ENCODE peak calls at places on chromosomes 3 and 15, in eight cellular contexts. C is neural progenitor cell; E is heart left ventricle; R is AG10803; D is mesothelial cell of epicardium; H is CD4-positive, alpha-beta T cell; F is activated CD8-positive, alpha-beta T cell treated with anti-CD3 and anti-CD28 coated beads for 36 hours; Q is activated B cell treated with CpG ODN at 0.5 μM for 24 hours. N is an unnamed sample.

GRCh38 chr3:11385329-11385728 is 113.1 kb downstream of the ATG7 start:
- DNase-seq in C (no peak), E (no peak), R (peak; percentile 46), D (no peak), H (no peak), F (no peak), Q (no peak), N (no peak)

GRCh38 chr3:49462222-49462621 is 7.8 kb upstream of the DAG1 start:
- DNase-seq in C (no peak), E (no peak), R (peak; percentile 36), D (no peak), H (no peak), F (no peak), Q (no peak), N (no peak)

GRCh38 chr3:126180477-126181397 is at the start of gene ALDH1L1:
- DNase-seq in C (peak; percentile 84), E (peak; percentile 90), R (peak; percentile 3), D (peak; percentile 61), H (no peak), F (no peak), Q (no peak), N (peak; percentile 77)

GRCh38 chr3:59006791-59007517 is 42.9 kb downstream of the CFAP20DC start:
- DNase-seq in C (no peak), E (peak; percentile 69), R (peak; percentile 54), D (peak; percentile 46), H (no peak), F (no peak), Q (no peak), N (peak; percentile 74)

GRCh38 chr3:143206955-143207337 is 87.4 kb downstream of the CHST2 start:
- DNase-seq in C (peak; percentile 57), E (no peak), R (no peak), D (no peak), H (no peak), F (no peak), Q (no peak), N (no peak)

GRCh38 chr15:38414351-38414750 is 39.6 kb upstream of the FAM98B start:
- DNase-seq in C (peak; percentile 64), E (peak; percentile 69), R (peak; percentile 72), D (no peak), H (no peak), F (peak; percentile 24), Q (no peak), N (peak; percentile 87)

GRCh38 chr3:49005998-49006397 is 1.2 kb upstream of the WDR6 start:
- DNase-seq in C (no peak), E (peak; percentile 33), R (no peak), D (no peak), H (no peak), F (no peak), Q (no peak), N (no peak)

GRCh38 chr3:9047465-9048346 is 84.4 kb upstream of the RAD18 start:
- DNase-seq in C (peak; percentile 15), E (no peak), R (no peak), D (no peak), H (no peak), F (no peak), Q (no peak), N (no peak)

GRCh38 chr15:81930582-81931369 is 115.0 kb downstream of the MEX3B start:
- DNase-seq in C (no peak), E (no peak), R (no peak), D (no peak), H (no peak), F (no peak), Q (no peak), N (no peak)

GRCh38 chr3:61686228-61686648 is 124.9 kb downstream of the PTPRG start:
- DNase-seq in C (no peak), E (no peak), R (no peak), D (no peak), H (no peak), F (no peak), Q (no peak), N (no peak)

GRCh38 chr3:52181543-52181942 is 16.4 kb upstream of the ALAS1 start:
- DNase-seq in C (no peak), E (no peak), R (peak; percentile 65), D (no peak), H (no peak), F (no peak), Q (no peak), N (peak; percentile 78)

GRCh38 chr3:58044656-58045055 is 36.4 kb downstream of the FLNB start:
- DNase-seq in C (no peak), E (no peak), R (peak; percentile 39), D (no peak), H (no peak), F (no peak), Q (no peak), N (peak; percentile 43)

GRCh38 chr3:149443545-149443912 is 31.0 kb upstream of the TM4SF4 start:
- DNase-seq in C (no peak), E (no peak), R (no peak), D (no peak), H (no peak), F (no peak), Q (no peak), N (no peak)

GRCh38 chr3:104628185-104628789 is 738.4 kb upstream of the ALCAM start:
- DNase-seq in C (peak; percentile 68), E (no peak), R (peak; percentile 63), D (no peak), H (no peak), F (no peak), Q (no peak), N (peak; percentile 79)

GRCh38 chr15:55741592-55742497 is 1.1 kb downstream of the PRTG start:
- DNase-seq in C (peak; percentile 70), E (peak; percentile 43), R (no peak), D (peak; percentile 43), H (no peak), F (peak; percentile 25), Q (no peak), N (no peak)

GRCh38 chr3:195559723-195560409 is 16.7 kb upstream of the PPP1R2 start:
- DNase-seq in C (no peak), E (no peak), R (no peak), D (no peak), H (no peak), F (no peak), Q (no peak), N (no peak)

GRCh38 chr15:55683366-55683765 is 59.6 kb downstream of the PRTG start:
- DNase-seq in C (no peak), E (no peak), R (peak; percentile 48), D (no peak), H (no peak), F (no peak), Q (no peak), N (peak; percentile 50)

DNA sequence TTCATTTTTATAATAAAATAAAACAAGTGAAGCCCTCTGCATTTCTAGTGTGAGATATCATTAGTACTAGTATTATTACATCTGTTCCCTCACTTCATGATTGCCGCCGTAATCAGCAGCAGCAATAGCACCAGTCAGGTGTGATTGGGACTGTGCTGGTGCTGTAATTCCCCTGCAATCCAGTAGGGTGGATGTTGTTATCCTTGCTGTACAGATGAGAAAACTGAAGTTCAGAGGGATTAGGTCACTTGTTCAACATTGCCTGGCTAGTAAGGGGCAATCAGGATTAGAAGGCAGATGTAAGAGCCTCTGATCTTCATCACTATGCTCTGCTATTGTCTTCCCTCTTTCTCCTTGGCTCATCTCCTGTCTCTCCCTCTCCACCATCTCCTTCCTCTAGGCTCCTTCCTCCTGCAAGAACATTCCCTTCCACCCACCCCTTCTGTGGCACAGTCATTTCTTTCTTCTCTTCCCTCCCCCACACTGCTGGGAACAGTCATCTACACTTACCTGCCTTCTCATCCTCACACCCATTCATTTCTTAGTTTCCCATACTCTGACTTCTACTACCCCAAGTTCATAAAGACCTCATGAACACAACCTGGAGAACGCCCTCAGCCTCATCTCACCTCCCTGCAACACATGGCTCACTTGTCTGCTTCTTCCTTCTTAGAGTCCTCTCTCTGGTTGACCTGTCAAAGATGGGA is 29.7 kb downstream of the CRYGS start:
- DNase-seq in C (no peak), E (no peak), R (no peak), D (no peak), H (no peak), F (peak; percentile 25), Q (no peak), N (no peak)
- TF ChIP-seq CTCF in C (peak; percentile 48), E (peak; percentile 31), R (peak; percentile 42), D (peak; percentile 46), H (no peak), F (no peak), Q (no peak), N (peak; percentile 41)

DNA sequence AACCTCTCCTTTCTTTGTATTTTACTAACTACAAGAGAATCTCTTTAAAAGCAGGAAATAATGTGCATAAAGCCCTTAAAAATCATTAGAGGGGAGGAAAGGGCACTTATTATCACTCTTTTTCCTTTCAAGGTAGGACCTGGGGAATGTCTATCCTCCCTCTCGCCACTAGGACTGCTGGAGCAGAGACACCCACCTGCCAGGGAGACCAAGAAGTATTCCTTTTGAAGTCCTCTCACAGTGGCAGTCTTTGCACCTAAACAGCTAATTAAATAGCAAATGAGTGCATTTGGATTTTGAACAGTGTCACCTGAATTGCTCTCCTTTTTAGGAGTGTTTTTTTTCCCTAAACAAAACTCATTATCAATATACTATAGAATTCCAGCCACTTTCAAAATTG is 874.1 kb downstream of the ZPLD1 start:
- DNase-seq in C (peak; percentile 36), E (no peak), R (no peak), D (no peak), H (no peak), F (no peak), Q (no peak), N (no peak)
- TF ChIP-seq CTCF in C (peak; percentile 55), E (no peak), R (no peak), D (peak; percentile 39), H (no peak), F (no peak), Q (no peak), N (no peak)

GRCh38 chr3:7546219-7546618 is 685.3 kb downstream of the GRM7 start:
- DNase-seq in C (no peak), E (no peak), R (no peak), D (no peak), H (no peak), F (no peak), Q (no peak), N (peak; percentile 75)

GRCh38 chr3:7545334-7545733 is 684.4 kb downstream of the GRM7 start:
- DNase-seq in C (no peak), E (no peak), R (no peak), D (no peak), H (no peak), F (no peak), Q (no peak), N (peak; percentile 25)

GRCh38 chr3:7547826-7548225 is 686.9 kb downstream of the GRM7 start:
- DNase-seq in C (no peak), E (no peak), R (no peak), D (no peak), H (no peak), F (no peak), Q (no peak), N (no peak)

DNA sequence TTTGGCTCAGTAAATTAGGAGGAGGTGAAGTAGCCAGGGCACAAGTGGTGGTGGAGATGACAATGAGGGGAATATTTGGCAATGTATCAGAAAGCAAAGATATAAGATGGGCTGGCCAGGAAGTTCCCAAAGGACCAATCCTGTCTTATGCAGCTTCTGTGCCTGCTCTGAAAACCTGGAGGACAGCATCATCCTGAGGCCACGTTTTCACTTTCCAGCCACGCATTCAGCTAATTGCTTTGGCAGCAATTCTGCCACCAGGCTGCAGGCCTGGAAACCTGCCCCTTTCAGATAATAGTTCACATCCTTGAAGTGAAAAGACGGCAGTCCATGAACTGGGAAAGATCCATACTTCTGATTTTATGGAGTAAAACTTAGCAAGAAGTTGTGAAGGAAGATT is 682.4 kb downstream of the GRM7 start:
- DNase-seq in C (no peak), E (no peak), R (no peak), D (no peak), H (no peak), F (no peak), Q (no peak), N (peak; percentile 14)
- TF ChIP-seq CTCF in C (no peak), E (no peak), R (no peak), D (no peak), H (no peak), F (no peak), Q (no peak), N (peak; percentile 17)

GRCh38 chr3:15681668-15682067 is 80.1 kb downstream of the BTD start:
- DNase-seq in C (no peak), E (no peak), R (peak; percentile 49), D (no peak), H (no peak), F (no peak), Q (no peak), N (peak; percentile 10)
- TF ChIP-seq CTCF in C (no peak), E (no peak), R (no peak), D (no peak), H (no peak), F (no peak), Q (no peak), N (no peak)